ENCODE peak calls at places on chromosomes 4 and X, in five cellular contexts. One of them, this sample, is unnamed.

GRCh38 chr4:102564399-102564921 is 63.3 kb downstream of the NFKB1 start:
- DNase-seq in KBM-7: peak; percentile 39
- DNase-seq in NCI-H2029: no peak
- DNase-seq in NCI-H2081: no peak
- DNase-seq in H4: no peak
- DNase-seq in this sample: peak; percentile 91

GRCh38 chr4:165625281-165625680 is 246.5 kb downstream of the CPE start:
- DNase-seq in KBM-7: no peak
- DNase-seq in NCI-H2029: no peak
- DNase-seq in NCI-H2081: no peak
- DNase-seq in H4: no peak
- DNase-seq in this sample: no peak

GRCh38 chr4:141815646-141816045 is 179.3 kb downstream of the IL15 start:
- DNase-seq in KBM-7: no peak
- DNase-seq in NCI-H2029: no peak
- DNase-seq in NCI-H2081: no peak
- DNase-seq in H4: no peak
- DNase-seq in this sample: no peak

GRCh38 chrX:71118985-71119535 is 664 bp downstream of the MED12 start:
- DNase-seq in KBM-7: no peak
- DNase-seq in NCI-H2029: no peak
- DNase-seq in NCI-H2081: no peak
- DNase-seq in H4: no peak
- DNase-seq in this sample: no peak

GRCh38 chrX:23317799-23318724 is 16.6 kb upstream of the PTCHD1 start:
- DNase-seq in KBM-7: peak; percentile 70
- DNase-seq in NCI-H2029: no peak
- DNase-seq in NCI-H2081: no peak
- DNase-seq in H4: peak; percentile 19
- DNase-seq in this sample: no peak

GRCh38 chrX:24415921-24416320 is 49.2 kb upstream of the PDK3 start:
- DNase-seq in KBM-7: no peak
- DNase-seq in NCI-H2029: no peak
- DNase-seq in NCI-H2081: no peak
- DNase-seq in H4: no peak
- DNase-seq in this sample: no peak

GRCh38 chr4:72442715-72443114 is 126.3 kb downstream of the ADAMTS3 start:
- DNase-seq in KBM-7: no peak
- DNase-seq in NCI-H2029: no peak
- DNase-seq in NCI-H2081: no peak
- DNase-seq in H4: no peak
- DNase-seq in this sample: no peak

GRCh38 chr4:125313497-125313896 is 1.3 kb upstream of the FAT4 start:
- DNase-seq in KBM-7: peak; percentile 88
- DNase-seq in NCI-H2029: peak; percentile 39
- DNase-seq in NCI-H2081: peak; percentile 65
- DNase-seq in H4: peak; percentile 84
- DNase-seq in this sample: peak; percentile 88

GRCh38 chr4:101205878-101206277 is 141.4 kb downstream of the PPP3CA start:
- DNase-seq in KBM-7: peak; percentile 75
- DNase-seq in NCI-H2029: no peak
- DNase-seq in NCI-H2081: no peak
- DNase-seq in H4: peak; percentile 35
- DNase-seq in this sample: no peak

GRCh38 chr4:150722908-150723362 is 141.0 kb downstream of the MAB21L2 start:
- DNase-seq in KBM-7: no peak
- DNase-seq in NCI-H2029: no peak
- DNase-seq in NCI-H2081: no peak
- DNase-seq in H4: peak; percentile 87
- DNase-seq in this sample: no peak

GRCh38 chrX:27966955-27967354 is 14.3 kb downstream of the DCAF8L1 start:
- DNase-seq in KBM-7: peak; percentile 49
- DNase-seq in NCI-H2029: no peak
- DNase-seq in NCI-H2081: no peak
- DNase-seq in H4: peak; percentile 40
- DNase-seq in this sample: peak; percentile 57

GRCh38 chrX:97743014-97743413 is 859.3 kb downstream of the RPA4 start:
- DNase-seq in KBM-7: peak; percentile 27
- DNase-seq in NCI-H2029: no peak
- DNase-seq in NCI-H2081: no peak
- DNase-seq in H4: no peak
- DNase-seq in this sample: no peak

GRCh38 chrX:129360175-129360574 is 163.1 kb downstream of the SMARCA1 start:
- DNase-seq in KBM-7: peak; percentile 82
- DNase-seq in NCI-H2029: peak; percentile 40
- DNase-seq in NCI-H2081: peak; percentile 63
- DNase-seq in H4: peak; percentile 29
- DNase-seq in this sample: peak; percentile 9

GRCh38 chrX:38108364-38108763 is 102.0 kb downstream of the SYTL5 start:
- DNase-seq in KBM-7: no peak
- DNase-seq in NCI-H2029: no peak
- DNase-seq in NCI-H2081: no peak
- DNase-seq in H4: no peak
- DNase-seq in this sample: no peak

GRCh38 chr4:3522651-3523050 is 9.6 kb downstream of the LRPAP1 start:
- DNase-seq in KBM-7: no peak
- DNase-seq in NCI-H2029: no peak
- DNase-seq in NCI-H2081: no peak
- DNase-seq in H4: no peak
- DNase-seq in this sample: no peak

This sample was measured in astrocyte of the cerebellum.